ENCODE peak calls at places on chromosomes 5 and 9, in nine cellular contexts. M, U, V, C, Y, J, A, B and D are unnamed samples.

GRCh38 chr5:158569534-158569933 is 530.2 kb downstream of the EBF1 start:
- DNase-seq in B (no peak), C (no peak), V (no peak), U (no peak), Y (no peak), A (no peak), M (no peak), J (no peak), D (no peak)

GRCh38 chr9:34218452-34218851 is 39.6 kb downstream of the UBAP1 start:
- DNase-seq in A (no peak), M (no peak), B (no peak), U (no peak), C (no peak), J (no peak), Y (no peak), V (no peak), D (no peak)

GRCh38 chr5:171592741-171593140 is 173.3 kb downstream of the FGF18 start:
- DNase-seq in B (peak), A (no peak), Y (no peak), V (no peak), U (no peak), J (no peak), C (no peak), M (no peak), D (no peak)

GRCh38 chr9:35489313-35490154 is at the start of gene RUSC2:
- DNase-seq in C (peak), M (peak), U (peak), J (peak), V (no peak), Y (peak), A (peak), B (peak), D (peak)

GRCh38 chr9:131610231-131610761 is 65.0 kb downstream of the PRRT1B start:
- DNase-seq in C (no peak), M (peak), V (no peak), B (peak), U (no peak), Y (no peak), J (peak), A (no peak), D (peak)

GRCh38 chr5:176847726-176848290 is 37.4 kb downstream of the UNC5A start:
- DNase-seq in V (no peak), C (no peak), Y (no peak), J (no peak), M (no peak), U (no peak), B (no peak), A (no peak), D (no peak)

GRCh38 chr5:52878671-52879070 is 91.0 kb downstream of the ITGA1 start:
- DNase-seq in U (no peak), C (no peak), B (no peak), Y (no peak), M (peak), J (no peak), A (no peak), V (no peak), D (peak)

GRCh38 chr9:83384214-83384613 is 154.0 kb downstream of the FRMD3 start:
- DNase-seq in M (no peak), C (no peak), A (no peak), Y (no peak), B (no peak), U (no peak), J (no peak), V (no peak), D (peak)

GRCh38 chr5:39775458-39776365 is 350.9 kb upstream of the DAB2 start:
- DNase-seq in M (peak), J (no peak), U (no peak), Y (no peak), B (no peak), V (no peak), C (no peak), A (no peak), D (no peak)

GRCh38 chr5:81188962-81189361 is 44.2 kb upstream of the CKMT2 start:
- DNase-seq in M (no peak), U (peak), Y (no peak), B (no peak), C (no peak), V (no peak), A (no peak), J (no peak), D (no peak)

GRCh38 chr9:110714314-110714713 is 45.7 kb downstream of the MUSK start:
- DNase-seq in U (no peak), Y (no peak), V (no peak), A (no peak), B (no peak), C (no peak), M (no peak), J (no peak), D (peak)

GRCh38 chr5:82319192-82319591 is 41.0 kb upstream of the RPS23 start:
- DNase-seq in B (no peak), V (no peak), J (no peak), A (no peak), C (no peak), Y (no peak), U (no peak), M (no peak), D (no peak)

GRCh38 chr5:130136300-130136699 is 232.0 kb downstream of the CHSY3 start:
- DNase-seq in V (no peak), C (no peak), Y (no peak), J (no peak), A (no peak), M (peak), B (no peak), U (no peak), D (no peak)
- H3K27ac ChIP-seq in V (no peak), C (no peak), Y (no peak), J (peak), A (no peak), M (no peak), B (peak), U (no peak), D (no peak)

GRCh38 chr5:139267481-139267880 is 26.1 kb upstream of the MATR3 start:
- DNase-seq in U (no peak), Y (no peak), V (no peak), M (no peak), B (no peak), C (no peak), A (no peak), J (no peak), D (no peak)

GRCh38 chr5:139263431-139263975 is 30.0 kb upstream of the MATR3 start:
- DNase-seq in U (no peak), C (no peak), A (no peak), V (no peak), J (no peak), M (no peak), B (no peak), Y (no peak), D (no peak)

GRCh38 chr5:139256820-139257219 is 36.7 kb upstream of the MATR3 start:
- DNase-seq in C (no peak), M (no peak), U (no peak), A (no peak), J (no peak), V (no peak), B (no peak), Y (no peak), D (no peak)

GRCh38 chr5:139262414-139263139 is 31.0 kb upstream of the MATR3 start:
- DNase-seq in V (peak), M (peak), C (peak), Y (peak), B (peak), J (peak), A (peak), U (peak), D (peak)
- H3K27ac ChIP-seq in V (no peak), M (no peak), C (no peak), Y (no peak), B (peak), J (peak), A (no peak), U (no peak), D (no peak)

GRCh38 chr5:4659836-4660235 is 480.3 kb upstream of the ADAMTS16 start:
- DNase-seq in V (no peak), A (no peak), U (no peak), Y (no peak), M (no peak), C (no peak), J (no peak), B (no peak), D (no peak)

GRCh38 chr5:4661326-4661725 is 478.8 kb upstream of the ADAMTS16 start:
- DNase-seq in Y (no peak), M (no peak), J (no peak), B (no peak), V (no peak), U (peak), C (no peak), A (no peak), D (no peak)

GRCh38 chr5:4661851-4662250 is 478.3 kb upstream of the ADAMTS16 start:
- DNase-seq in M (no peak), C (no peak), Y (no peak), J (no peak), V (no peak), A (no peak), U (no peak), B (no peak), D (no peak)

DNA sequence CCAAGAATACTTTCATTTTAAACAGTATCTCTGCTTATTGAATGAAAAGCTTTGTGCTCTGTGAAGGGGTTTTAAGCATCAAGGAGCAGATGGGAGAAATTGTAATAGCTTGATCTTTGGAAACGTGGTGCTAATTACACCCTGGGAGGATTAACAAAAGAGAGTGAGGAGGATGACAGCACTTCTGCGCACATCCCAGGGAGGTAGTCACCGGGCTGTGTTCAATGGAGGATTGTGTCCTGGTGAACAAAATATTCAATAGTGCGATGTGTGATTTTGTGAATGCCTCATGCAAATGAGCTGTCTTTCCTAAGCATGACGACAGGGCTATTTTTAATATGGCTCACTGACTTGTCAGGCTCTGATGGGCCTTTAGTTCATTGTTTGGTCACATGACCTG is 477.3 kb upstream of the ADAMTS16 start:
- DNase-seq in M (no peak), V (no peak), J (no peak), B (no peak), U (no peak), A (no peak), C (no peak), Y (no peak), D (no peak)
- H3K27ac ChIP-seq in M (no peak), V (no peak), J (no peak), B (no peak), U (no peak), A (no peak), C (no peak), Y (no peak), D (no peak)

GRCh38 chr9:32571969-32572899 is 725 bp downstream of the NDUFB6 start:
- DNase-seq in U (no peak), B (no peak), C (peak), A (peak), J (no peak), Y (peak), V (peak), M (peak), D (peak)
- H3K27ac ChIP-seq in U (peak), B (peak), C (peak), A (peak), J (peak), Y (peak), V (peak), M (peak), D (peak)

DNA sequence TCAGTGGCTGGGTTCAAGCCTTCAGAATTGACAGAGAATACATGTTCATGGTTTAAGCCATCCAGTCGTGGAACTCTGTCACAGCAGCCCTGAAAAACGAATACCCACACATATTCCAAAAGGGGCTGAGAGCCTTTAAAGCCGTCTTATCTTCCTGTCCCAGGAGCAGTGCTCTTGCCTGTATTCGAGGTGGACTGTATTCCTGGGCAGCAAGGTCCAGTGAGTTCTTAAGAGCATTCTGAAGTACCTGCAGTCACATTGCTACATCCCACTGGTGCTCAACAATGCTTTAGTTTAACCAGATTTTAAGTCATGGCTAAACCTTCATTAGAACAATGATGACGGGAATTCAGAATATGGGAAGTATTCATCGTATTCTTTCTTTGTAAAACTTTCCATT is 380.7 kb upstream of the KLF4 start:
- DNase-seq in A (no peak), M (no peak), Y (no peak), B (no peak), C (no peak), V (no peak), U (no peak), J (no peak), D (no peak)
- H3K27ac ChIP-seq in A (no peak), M (no peak), Y (no peak), B (no peak), C (no peak), V (no peak), U (no peak), J (no peak), D (no peak)

GRCh38 chr5:140252470-140253126 is 50.3 kb downstream of the PFDN1 start:
- DNase-seq in U (no peak), M (no peak), J (no peak), V (no peak), C (no peak), B (no peak), A (no peak), Y (no peak), D (no peak)
- H3K27ac ChIP-seq in U (peak), M (no peak), J (no peak), V (no peak), C (no peak), B (no peak), A (no peak), Y (no peak), D (peak)

GRCh38 chr9:127419306-127419705 is 4.9 kb upstream of the ZNF79 start:
- DNase-seq in M (no peak), B (no peak), V (no peak), U (no peak), A (no peak), C (no peak), Y (no peak), J (no peak), D (no peak)
- H3K27ac ChIP-seq in M (peak), B (no peak), V (no peak), U (no peak), A (no peak), C (no peak), Y (no peak), J (no peak), D (no peak)